ENCODE peak calls at places on chromosomes 6 and 20, in nine cellular contexts. E is mucosa of descending colon, J is hepatocyte, C is epithelial cell of esophagus, Q is foreskin fibroblast, R is ovary, K is choroid plexus epithelial cell, U is heart right ventricle, D is pancreas. I is an unnamed sample.

GRCh38 chr6:9621276-9621675 is 793.6 kb downstream of the TFAP2A start:
- DNase-seq in E (no peak), J (no peak), C (peak; percentile 65), Q (no peak), R (no peak), K (no peak), U (no peak), D (no peak), I (peak; percentile 3)

GRCh38 chr6:47631248-47632196 is 66.9 kb upstream of the ADGRF4 start:
- DNase-seq in E (peak; percentile 49), J (peak; percentile 55), C (peak; percentile 63), Q (no peak), R (no peak), K (peak; percentile 67), U (no peak), D (no peak), I (peak; percentile 5)

GRCh38 chr6:296151-297122 is 4.2 kb downstream of the DUSP22 start:
- DNase-seq in E (peak; percentile 10), J (no peak), C (no peak), Q (no peak), R (no peak), K (peak; percentile 31), U (peak; percentile 43), D (no peak), I (no peak)

GRCh38 chr6:169965657-169966311 is 214.4 kb downstream of the ERMARD start:
- DNase-seq in E (no peak), J (no peak), C (no peak), Q (no peak), R (peak; percentile 4), K (no peak), U (no peak), D (peak; percentile 33), I (no peak)

GRCh38 chr6:135693971-135694370 is 157.5 kb upstream of the PDE7B start:
- DNase-seq in E (no peak), J (no peak), C (no peak), Q (no peak), R (no peak), K (no peak), U (no peak), D (no peak), I (no peak)

GRCh38 chr6:168884646-168885086 is 369.0 kb downstream of the THBS2 start:
- DNase-seq in E (peak; percentile 83), J (peak; percentile 80), C (peak; percentile 2), Q (peak; percentile 35), R (peak; percentile 73), K (peak; percentile 62), U (peak; percentile 54), D (peak; percentile 86), I (no peak)

GRCh38 chr6:75210885-75211739 is 5.3 kb upstream of the COL12A1 start:
- DNase-seq in E (peak; percentile 85), J (peak; percentile 87), C (peak; percentile 77), Q (peak; percentile 54), R (peak; percentile 39), K (peak; percentile 87), U (peak; percentile 65), D (no peak), I (no peak)

GRCh38 chr20:33842346-33842745 is 31.2 kb downstream of the CHMP4B start:
- DNase-seq in E (no peak), J (no peak), C (no peak), Q (no peak), R (no peak), K (no peak), U (no peak), D (no peak), I (no peak)

GRCh38 chr6:125314019-125314581 is 12.3 kb upstream of the HDDC2 start:
- DNase-seq in E (peak; percentile 70), J (peak; percentile 80), C (peak; percentile 73), Q (peak; percentile 52), R (peak; percentile 20), K (peak; percentile 86), U (peak; percentile 74), D (peak; percentile 34), I (no peak)

GRCh38 chr6:135921176-135921575 is 69.7 kb downstream of the PDE7B start:
- DNase-seq in E (no peak), J (no peak), C (no peak), Q (no peak), R (no peak), K (peak; percentile 54), U (no peak), D (no peak), I (no peak)

GRCh38 chr6:7974932-7975763 is 64.6 kb upstream of the TXNDC5 start:
- DNase-seq in E (peak; percentile 60), J (peak; percentile 91), C (peak; percentile 73), Q (peak; percentile 85), R (peak; percentile 92), K (peak; percentile 90), U (peak; percentile 87), D (peak; percentile 58), I (peak; percentile 72)

GRCh38 chr6:109799664-109800063 is 108.6 kb downstream of the FIG4 start:
- DNase-seq in E (no peak), J (no peak), C (peak; percentile 22), Q (no peak), R (no peak), K (no peak), U (no peak), D (no peak), I (no peak)

GRCh38 chr6:7894272-7895124 is 16.1 kb downstream of the TXNDC5 start:
- DNase-seq in E (no peak), J (no peak), C (no peak), Q (no peak), R (no peak), K (no peak), U (no peak), D (no peak), I (no peak)

GRCh38 chr6:30799210-30799609 is 54.9 kb upstream of the IER3 start:
- DNase-seq in E (no peak), J (no peak), C (no peak), Q (no peak), R (no peak), K (no peak), U (no peak), D (no peak), I (no peak)

GRCh38 chr6:104633125-104633524 is 226.6 kb downstream of the HACE1 start:
- DNase-seq in E (no peak), J (no peak), C (peak; percentile 29), Q (peak; percentile 18), R (no peak), K (peak; percentile 75), U (no peak), D (no peak), I (no peak)

GRCh38 chr6:54617730-54618129 is 228.8 kb upstream of the FAM83B start:
- DNase-seq in E (no peak), J (peak; percentile 33), C (peak; percentile 46), Q (peak; percentile 57), R (no peak), K (peak; percentile 74), U (no peak), D (no peak), I (peak; percentile 78)

GRCh38 chr6:118908441-118908840 is 14.5 kb downstream of the ASF1A start:
- DNase-seq in E (no peak), J (no peak), C (no peak), Q (no peak), R (no peak), K (peak; percentile 50), U (no peak), D (no peak), I (no peak)

GRCh38 chr20:20363449-20364015 is 4.4 kb upstream of the INSM1 start:
- DNase-seq in E (no peak), J (no peak), C (no peak), Q (no peak), R (no peak), K (no peak), U (no peak), D (peak; percentile 63), I (no peak)

GRCh38 chr20:33688938-33689424 is 2.8 kb upstream of the E2F1 start:
- DNase-seq in E (no peak), J (no peak), C (no peak), Q (no peak), R (no peak), K (no peak), U (no peak), D (no peak), I (no peak)

GRCh38 chr6:156899071-156899470 is 121.9 kb downstream of the ARID1B start:
- DNase-seq in E (no peak), J (no peak), C (no peak), Q (no peak), R (no peak), K (no peak), U (no peak), D (no peak), I (no peak)
- H3K4me3 ChIP-seq in E (no peak overlapping the region), J (no peak overlapping the region), C (no peak overlapping the region), Q (no peak overlapping the region), R (no peak overlapping the region), K (no peak overlapping the region), U (no peak overlapping the region), D (no peak overlapping the region), I (no peak overlapping the region)

GRCh38 chr20:62494980-62495797 is 19.4 kb upstream of the GATA5 start:
- DNase-seq in E (no peak), J (no peak), C (no peak), Q (no peak), R (no peak), K (no peak), U (no peak), D (no peak), I (no peak)
- TF ChIP-seq CTCF in E (no peak), J (no peak), C (no peak), Q (no peak), R (no peak), K (no peak), U (no peak), D (no peak), I (no peak)

DNA sequence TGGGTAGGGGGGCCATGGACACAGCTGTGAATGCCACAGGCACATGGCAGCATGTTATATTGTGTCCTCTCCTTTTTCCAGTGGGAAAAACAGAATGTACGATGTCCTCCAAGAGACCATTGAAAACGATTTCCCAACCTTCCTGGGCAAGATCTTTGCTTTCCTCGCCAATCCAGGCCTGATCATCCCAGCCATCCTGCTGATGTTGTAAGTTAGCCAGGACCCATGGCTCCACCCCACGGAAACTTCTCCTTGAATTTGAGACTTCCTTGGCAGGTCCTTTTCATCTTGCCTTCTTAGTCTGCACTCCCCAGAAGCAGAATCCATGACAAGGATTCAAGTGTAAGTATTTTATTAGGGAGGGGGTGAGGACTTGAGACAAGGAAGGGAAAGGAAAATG is 28.2 kb upstream of the NOP56 start:
- DNase-seq in E (no peak), J (no peak), C (no peak), Q (no peak), R (no peak), K (no peak), U (no peak), D (no peak), I (no peak)
- H3K4me3 ChIP-seq in E (no peak overlapping the region), J (no peak overlapping the region), C (no peak overlapping the region), Q (no peak overlapping the region), R (no peak overlapping the region), K (no peak overlapping the region), U (no peak overlapping the region), D (no peak overlapping the region), I (no peak overlapping the region)

DNA sequence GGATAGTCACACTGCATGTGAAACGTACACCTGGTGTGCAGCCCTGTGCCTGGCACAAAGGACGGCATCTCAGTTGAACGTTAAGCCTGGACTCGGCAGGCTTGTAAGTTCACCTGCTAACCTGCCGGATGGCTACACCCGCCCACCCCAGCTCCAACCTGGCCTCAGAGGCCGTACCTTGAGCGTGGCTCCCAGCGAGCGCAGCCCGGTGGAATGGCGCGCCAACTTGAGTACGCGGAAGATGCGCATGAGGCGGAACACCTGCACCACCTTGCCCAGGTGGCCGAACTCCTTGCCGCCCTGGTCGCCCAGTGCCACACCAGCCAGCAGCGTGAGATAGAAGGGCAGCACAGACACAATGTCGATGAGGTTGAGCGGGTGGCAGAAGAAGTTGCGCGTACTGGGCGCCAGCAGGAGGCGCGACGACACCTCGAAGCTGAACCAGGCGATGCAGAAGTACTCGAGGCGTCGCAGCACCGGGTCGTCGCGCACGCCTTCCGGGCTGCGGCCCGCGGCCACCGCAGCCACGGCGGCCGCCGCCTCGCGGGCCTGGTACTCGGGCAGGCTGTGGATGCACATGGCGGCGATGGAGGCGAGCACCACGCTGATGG is 3.3 kb downstream of the KCNS1 start:
- DNase-seq in E (peak; percentile 63), J (no peak), C (peak; percentile 69), Q (no peak), R (no peak), K (peak; percentile 59), U (no peak), D (no peak), I (no peak)
- TF ChIP-seq CTCF in E (no peak), J (no peak), C (peak; percentile 49), Q (no peak), R (no peak), K (peak; percentile 57), U (no peak), D (no peak), I (peak; percentile 19)

I was measured in BJ.